ENCODE peak calls at places on chromosome 6, in six cellular contexts. G, V, K, B, N and C are unnamed samples.
A peak's percentile ranks its signal among the peaks of the same experiment; 100 is the strongest.

GRCh38 chr6:5892669-5893068 is 114.1 kb downstream of the NRN1 start:
- DNase-seq in N (no peak), V (no peak), K (no peak), G (no peak), B (no peak), C (no peak)

GRCh38 chr6:131652472-131652871 is 15.4 kb downstream of the ENPP3 start:
- DNase-seq in G (no peak), B (no peak), V (no peak), K (peak; percentile 37), N (no peak), C (no peak)

GRCh38 chr6:131023834-131024504 is 39.1 kb downstream of the EPB41L2 start:
- DNase-seq in B (no peak), G (peak; percentile 21), N (no peak), K (peak; percentile 69), V (no peak), C (peak; percentile 8)

GRCh38 chr6:88562737-88563625 is 396.8 kb upstream of the CNR1 start:
- DNase-seq in N (no peak), B (no peak), V (no peak), K (no peak), G (no peak), C (no peak)

GRCh38 chr6:165900970-165901369 is 237.9 kb upstream of the PDE10A start:
- DNase-seq in V (no peak), N (no peak), G (no peak), B (no peak), K (no peak), C (no peak)

GRCh38 chr6:43247115-43247999 is 4.1 kb downstream of the TTBK1 start:
- DNase-seq in K (peak; percentile 66), B (no peak), N (peak; percentile 92), V (peak; percentile 58), G (peak; percentile 53), C (no peak)

GRCh38 chr6:40298207-40298606 is 289.0 kb downstream of the LRFN2 start:
- DNase-seq in V (no peak), K (no peak), N (no peak), G (no peak), B (no peak), C (no peak)

GRCh38 chr6:108559097-108559883 is 1.4 kb upstream of the FOXO3 start:
- DNase-seq in V (peak; percentile 64), B (no peak), G (peak; percentile 72), K (peak; percentile 83), N (peak; percentile 76), C (peak; percentile 89)

GRCh38 chr6:7900621-7901020 is 10.0 kb downstream of the TXNDC5 start:
- DNase-seq in K (peak; percentile 39), N (no peak), B (no peak), V (no peak), G (no peak), C (no peak)

GRCh38 chr6:92690997-92691599 is 728.3 kb downstream of the EPHA7 start:
- DNase-seq in V (no peak), K (no peak), G (no peak), N (no peak), B (no peak), C (no peak)

GRCh38 chr6:44016131-44016870 is 111.0 kb downstream of the MRPL14 start:
- DNase-seq in N (no peak), V (no peak), K (no peak), G (no peak), B (no peak), C (no peak)

GRCh38 chr6:146613947-146614346 is 15.2 kb downstream of the ADGB start:
- DNase-seq in N (no peak), B (no peak), G (no peak), V (no peak), K (no peak), C (no peak)

GRCh38 chr6:42294759-42295158 is 77.1 kb upstream of the MRPS10 start:
- DNase-seq in V (peak; percentile 34), N (no peak), G (peak; percentile 69), K (peak; percentile 13), B (no peak), C (peak; percentile 72)

GRCh38 chr6:138559153-138559552 is 59.9 kb upstream of the NHSL1 start:
- DNase-seq in K (no peak), V (no peak), G (no peak), N (no peak), B (no peak), C (no peak)

GRCh38 chr6:73923899-73924485 is 228.0 kb downstream of the CD109 start:
- DNase-seq in K (no peak), B (no peak), V (no peak), N (no peak), G (no peak), C (no peak)

GRCh38 chr6:22432060-22432459 is 135.2 kb upstream of the PRL start:
- DNase-seq in N (no peak), G (no peak), V (no peak), B (no peak), K (no peak), C (no peak)

GRCh38 chr6:155115893-155116570 is 120.9 kb downstream of the TIAM2 start:
- DNase-seq in K (no peak), G (no peak), N (no peak), B (no peak), V (no peak), C (no peak)

GRCh38 chr6:43389713-43390265 is 20.3 kb upstream of the ZNF318 start:
- DNase-seq in B (no peak), N (no peak), G (no peak), V (no peak), K (no peak), C (no peak)

DNA sequence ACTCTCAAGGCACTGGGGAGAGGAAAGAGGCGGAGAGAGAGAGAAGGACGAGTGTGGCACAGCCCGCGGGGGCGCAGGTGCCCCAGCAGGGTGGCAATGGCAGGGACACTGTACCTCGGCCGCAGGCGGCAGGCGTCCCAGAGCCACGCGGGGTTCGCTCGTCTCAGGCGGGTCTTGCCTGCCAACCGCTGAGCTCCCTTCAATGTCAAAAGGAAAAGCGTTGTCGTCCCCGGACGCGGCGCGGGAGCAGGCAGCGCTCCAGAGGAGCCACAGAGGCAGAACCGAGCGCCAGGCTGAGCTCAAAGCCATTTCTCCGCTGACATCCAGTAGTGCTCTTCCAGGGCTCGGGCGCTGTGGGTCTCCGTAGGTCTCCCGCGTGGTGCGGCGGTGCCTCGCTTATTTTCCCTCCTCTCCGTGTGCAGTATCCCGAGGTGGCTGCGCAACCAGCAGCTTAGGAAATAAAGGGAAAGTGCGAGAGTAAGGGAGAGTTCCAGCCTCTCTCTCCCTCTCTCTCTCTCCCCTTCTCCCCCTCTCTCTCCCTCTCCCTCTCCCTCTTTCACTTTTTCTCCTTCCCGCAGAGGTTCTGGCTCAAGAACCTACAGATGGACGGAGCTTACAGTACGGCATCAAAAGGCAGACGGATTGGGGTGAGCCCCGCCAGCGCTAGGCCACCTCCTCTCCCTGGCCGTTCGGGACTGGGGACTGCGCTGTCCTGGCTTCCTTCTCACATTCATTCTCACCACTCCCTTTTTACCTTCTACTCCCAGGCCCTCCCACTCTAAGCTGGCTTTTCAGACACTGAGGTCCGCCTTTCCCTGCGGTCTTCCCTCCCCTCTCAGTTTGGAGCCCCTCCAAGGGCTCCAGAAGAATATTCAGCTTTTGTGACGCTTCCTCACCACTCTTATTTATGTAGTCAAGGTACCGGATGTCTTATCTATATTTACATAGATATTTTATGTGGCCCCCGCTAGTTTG is at the start of gene LAMA4:
- DNase-seq in B (no peak), G (peak; percentile 5), K (peak; percentile 86), V (no peak), N (no peak), C (no peak)
- TF ChIP-seq MAX in B (no peak), G (peak; percentile 15), K (no peak), V (no peak), N (no peak), C (no peak)

DNA sequence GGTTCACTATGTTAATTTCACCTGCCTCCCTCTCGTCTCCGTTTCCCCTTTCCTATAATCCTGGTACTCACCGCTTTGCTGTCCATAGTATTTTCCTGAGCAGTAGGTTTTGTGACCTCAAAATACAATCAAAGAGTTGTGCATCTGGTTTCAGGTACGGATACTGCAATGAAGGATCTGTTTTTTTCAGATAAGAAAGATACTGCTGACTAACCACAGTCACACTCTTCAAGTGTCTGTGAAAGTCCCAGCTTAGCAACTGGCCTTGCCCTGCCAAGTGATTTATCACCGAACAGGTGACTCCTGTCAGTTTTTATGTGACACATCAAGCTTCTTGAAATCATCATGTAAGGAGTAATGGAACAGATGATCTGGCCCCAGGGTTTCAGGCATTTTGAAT is 180.9 kb downstream of the DTNBP1 start:
- DNase-seq in N (peak; percentile 88), G (no peak), V (no peak), K (no peak), B (no peak), C (no peak)
- TF ChIP-seq MYC in N (peak; percentile 18), G (no peak), V (no peak), K (no peak), B (no peak), C (no peak)

GRCh38 chr6:149472241-149472640 is 12.6 kb downstream of the ZC3H12D start:
- DNase-seq in G (no peak), B (no peak), V (no peak), N (no peak), K (no peak), C (no peak)

GRCh38 chr6:149470948-149471347 is 13.9 kb downstream of the ZC3H12D start:
- DNase-seq in N (no peak), K (no peak), B (no peak), G (no peak), V (no peak), C (no peak)

GRCh38 chr6:149474108-149474935 is 10.5 kb downstream of the ZC3H12D start:
- DNase-seq in N (no peak), B (no peak), V (no peak), K (no peak), G (no peak), C (no peak)

GRCh38 chr6:149471801-149472200 is 13.0 kb downstream of the ZC3H12D start:
- DNase-seq in V (no peak), B (no peak), G (no peak), K (no peak), N (no peak), C (no peak)

GRCh38 chr6:149473080-149474052 is 11.4 kb downstream of the ZC3H12D start:
- DNase-seq in G (peak; percentile 41), N (no peak), B (no peak), V (peak; percentile 65), K (no peak), C (peak; percentile 73)
- TF ChIP-seq MAX in G (no peak), N (no peak), B (peak; percentile 22), V (no peak), K (no peak), C (no peak)

GRCh38 chr6:620950-621349 is 36.0 kb downstream of the HUS1B start:
- DNase-seq in N (no peak), K (no peak), V (no peak), G (no peak), B (no peak), C (no peak)

GRCh38 chr6:620166-620565 is 36.7 kb downstream of the HUS1B start:
- DNase-seq in B (no peak), V (no peak), G (no peak), K (no peak), N (no peak), C (no peak)

GRCh38 chr6:622462-622861 is 34.4 kb downstream of the HUS1B start:
- DNase-seq in B (no peak), K (no peak), N (no peak), V (no peak), G (no peak), C (no peak)

GRCh38 chr6:624979-625378 is 31.9 kb downstream of the HUS1B start:
- DNase-seq in B (peak; percentile 36), V (no peak), N (no peak), K (peak; percentile 7), G (peak; percentile 18), C (peak; percentile 37)

GRCh38 chr6:621916-622315 is 35.0 kb downstream of the HUS1B start:
- DNase-seq in N (no peak), G (no peak), V (no peak), K (no peak), B (no peak), C (no peak)
- TF ChIP-seq MYC in N (no peak), G (no peak), V (no peak), K (no peak), B (no peak), C (no peak)